ENCODE peak calls at places on chromosomes 11 and 22, in seven cellular contexts. N is fibroblast of villous mesenchyme, J is dorsolateral prefrontal cortex, E is GM04504, P is fibroblast of lung, V is ELF-1, Y is mesenchymal stem cell. I is an unnamed sample.

GRCh38 chr11:94519478-94520084 is 7.3 kb downstream of the C11orf97 start:
- DNase-seq in P (peak), J (no peak), N (peak), E (no peak), V (no peak), Y (peak), I (peak)

GRCh38 chr11:61297741-61298140 is 2.6 kb upstream of the VWCE start:
- DNase-seq in E (peak), J (no peak), V (no peak), N (peak), Y (peak), P (peak), I (peak)

GRCh38 chr22:19143212-19143611 is 1.2 kb downstream of the ESS2 start:
- DNase-seq in N (no peak), Y (no peak), E (no peak), J (no peak), P (no peak), V (no peak), I (no peak)

GRCh38 chr22:46111645-46112306 is 38.5 kb upstream of the PPARA start:
- DNase-seq in E (no peak), N (no peak), V (peak), P (no peak), J (no peak), Y (peak), I (no peak)

GRCh38 chr11:42249956-42250355 is 790.5 kb upstream of the LRRC4C start:
- DNase-seq in Y (no peak), P (peak), J (no peak), V (no peak), N (no peak), E (no peak), I (peak)

GRCh38 chr11:94825111-94825880 is 57.1 kb downstream of the AMOTL1 start:
- DNase-seq in Y (no peak), V (no peak), E (no peak), P (no peak), J (no peak), N (no peak), I (no peak)

GRCh38 chr11:66050581-66051231 is 1.5 kb upstream of the SF3B2 start:
- DNase-seq in P (no peak), Y (no peak), N (no peak), V (peak), E (no peak), J (no peak), I (no peak)

GRCh38 chr11:86292912-86293606 is 9.0 kb upstream of the HIKESHI start:
- DNase-seq in J (no peak), N (no peak), Y (no peak), V (no peak), E (no peak), P (no peak), I (no peak)

GRCh38 chr11:66002648-66003225 is 434 bp downstream of the BANF1 start:
- DNase-seq in P (peak), E (peak), N (peak), V (no peak), Y (peak), J (peak), I (peak)